ENCODE peak calls at places on chromosomes 4 and X, in four cellular contexts. One of them, this sample, is unnamed.

GRCh38 chr4:172547724-172548123 is 620.9 kb upstream of the GALNT7 start:
- DNase-seq in immature natural killer cell: no peak
- DNase-seq in T-helper 2 cell: no peak
- DNase-seq in amygdala: no peak
- DNase-seq in this sample: no peak

GRCh38 chr4:94447754-94448411 is 3.9 kb upstream of the PDLIM5 start:
- DNase-seq in T-helper 2 cell: no peak
- DNase-seq in immature natural killer cell: no peak
- DNase-seq in amygdala: no peak
- DNase-seq in this sample: no peak

GRCh38 chr4:57077550-57078311 is 32.5 kb downstream of the IGFBP7 start:
- DNase-seq in T-helper 2 cell: no peak
- DNase-seq in immature natural killer cell: no peak
- DNase-seq in amygdala: no peak
- DNase-seq in this sample: no peak

GRCh38 chr4:90024519-90024918 is 102.7 kb upstream of the CCSER1 start:
- DNase-seq in T-helper 2 cell: no peak
- DNase-seq in amygdala: no peak
- DNase-seq in immature natural killer cell: no peak
- DNase-seq in this sample: no peak

GRCh38 chr4:109816082-109816442 is 500 bp downstream of the GAR1 start:
- DNase-seq in T-helper 2 cell: peak
- DNase-seq in immature natural killer cell: no peak
- DNase-seq in amygdala: no peak
- DNase-seq in this sample: peak

GRCh38 chr4:69360271-69360670 is 80.0 kb downstream of the UGT2B28 start:
- DNase-seq in amygdala: no peak
- DNase-seq in T-helper 2 cell: no peak
- DNase-seq in immature natural killer cell: no peak
- DNase-seq in this sample: no peak

GRCh38 chrX:11470231-11470630 is 177.0 kb downstream of the AMELX start:
- DNase-seq in amygdala: no peak
- DNase-seq in T-helper 2 cell: no peak
- DNase-seq in immature natural killer cell: no peak
- DNase-seq in this sample: no peak

GRCh38 chr4:173998471-173999144 is 284.9 kb downstream of the FBXO8 start:
- DNase-seq in amygdala: no peak
- DNase-seq in immature natural killer cell: no peak
- DNase-seq in T-helper 2 cell: no peak
- DNase-seq in this sample: no peak

GRCh38 chr4:20592666-20593065 is 107.6 kb upstream of the PACRGL start:
- DNase-seq in T-helper 2 cell: no peak
- DNase-seq in immature natural killer cell: no peak
- DNase-seq in amygdala: no peak
- DNase-seq in this sample: no peak

GRCh38 chr4:116020141-116020722 is 906.8 kb upstream of the NDST4 start:
- DNase-seq in T-helper 2 cell: no peak
- DNase-seq in immature natural killer cell: no peak
- DNase-seq in amygdala: no peak
- DNase-seq in this sample: no peak

GRCh38 chrX:15167826-15168225 is 102.1 kb downstream of the ASB9 start:
- DNase-seq in immature natural killer cell: no peak
- DNase-seq in T-helper 2 cell: no peak
- DNase-seq in amygdala: no peak
- DNase-seq in this sample: no peak

GRCh38 chr4:113548303-113548702 is 213.2 kb downstream of the CAMK2D start:
- DNase-seq in amygdala: no peak
- DNase-seq in T-helper 2 cell: no peak
- DNase-seq in immature natural killer cell: no peak
- DNase-seq in this sample: no peak

GRCh38 chr4:140047017-140047640 is 106.9 kb downstream of the MAML3 start:
- DNase-seq in T-helper 2 cell: no peak
- DNase-seq in immature natural killer cell: no peak
- DNase-seq in amygdala: peak
- DNase-seq in this sample: no peak

GRCh38 chrX:37454537-37455285 is 105.5 kb downstream of the PRRG1 start:
- DNase-seq in amygdala: no peak
- DNase-seq in T-helper 2 cell: no peak
- DNase-seq in immature natural killer cell: no peak
- DNase-seq in this sample: no peak

This sample was measured in CD4-positive, alpha-beta memory T cell.